ENCODE peak calls at places on chromosomes 2 and 18, in seven cellular contexts. One of them, this sample, is unnamed.

GRCh38 chr2:187497858-187498463 is 49.9 kb upstream of the CALCRL start:
- DNase-seq in RPMI8226: no peak
- DNase-seq in stimulated activated CD4-positive, alpha-beta T cell treated with anti-CD3 and anti-CD28 coated beads, Interleukin-4, amount 100 ng/mL, for 1 hour: no peak
- DNase-seq in HFF-Myc: no peak
- DNase-seq in chondrocyte: no peak
- DNase-seq in CD8-positive, alpha-beta T cell: no peak
- DNase-seq in fibroblast of mammary gland: peak; percentile 37
- DNase-seq in this sample: no peak

GRCh38 chr2:201964631-201965206 is 68.9 kb upstream of the FZD7 start:
- DNase-seq in stimulated activated CD4-positive, alpha-beta T cell treated with anti-CD3 and anti-CD28 coated beads, Interleukin-4, amount 100 ng/mL, for 1 hour: peak; percentile 10
- DNase-seq in HFF-Myc: no peak
- DNase-seq in CD8-positive, alpha-beta T cell: peak; percentile 35
- DNase-seq in chondrocyte: no peak
- DNase-seq in RPMI8226: peak; percentile 79
- DNase-seq in fibroblast of mammary gland: no peak
- DNase-seq in this sample: no peak

GRCh38 chr18:9825571-9826073 is 60.2 kb upstream of the TXNDC2 start:
- DNase-seq in HFF-Myc: peak; percentile 81
- DNase-seq in fibroblast of mammary gland: peak; percentile 97
- DNase-seq in CD8-positive, alpha-beta T cell: no peak
- DNase-seq in stimulated activated CD4-positive, alpha-beta T cell treated with anti-CD3 and anti-CD28 coated beads, Interleukin-4, amount 100 ng/mL, for 1 hour: no peak
- DNase-seq in RPMI8226: peak; percentile 71
- DNase-seq in chondrocyte: no peak
- DNase-seq in this sample: no peak

GRCh38 chr2:11018651-11019185 is 107.0 kb downstream of the KCNF1 start:
- DNase-seq in RPMI8226: no peak
- DNase-seq in CD8-positive, alpha-beta T cell: no peak
- DNase-seq in stimulated activated CD4-positive, alpha-beta T cell treated with anti-CD3 and anti-CD28 coated beads, Interleukin-4, amount 100 ng/mL, for 1 hour: no peak
- DNase-seq in fibroblast of mammary gland: no peak
- DNase-seq in HFF-Myc: no peak
- DNase-seq in chondrocyte: no peak
- DNase-seq in this sample: no peak

GRCh38 chr2:43180901-43181300 is 45.5 kb downstream of the ZFP36L2 start:
- DNase-seq in CD8-positive, alpha-beta T cell: no peak
- DNase-seq in HFF-Myc: no peak
- DNase-seq in fibroblast of mammary gland: no peak
- DNase-seq in RPMI8226: no peak
- DNase-seq in stimulated activated CD4-positive, alpha-beta T cell treated with anti-CD3 and anti-CD28 coated beads, Interleukin-4, amount 100 ng/mL, for 1 hour: no peak
- DNase-seq in chondrocyte: no peak
- DNase-seq in this sample: no peak

GRCh38 chr2:8534729-8535397 is 147.0 kb upstream of the ID2 start:
- DNase-seq in CD8-positive, alpha-beta T cell: no peak
- DNase-seq in stimulated activated CD4-positive, alpha-beta T cell treated with anti-CD3 and anti-CD28 coated beads, Interleukin-4, amount 100 ng/mL, for 1 hour: no peak
- DNase-seq in HFF-Myc: no peak
- DNase-seq in RPMI8226: no peak
- DNase-seq in fibroblast of mammary gland: peak; percentile 77
- DNase-seq in chondrocyte: no peak
- DNase-seq in this sample: no peak

GRCh38 chr18:3652380-3653262 is 202.6 kb downstream of the TGIF1 start:
- DNase-seq in RPMI8226: no peak
- DNase-seq in HFF-Myc: peak; percentile 86
- DNase-seq in CD8-positive, alpha-beta T cell: no peak
- DNase-seq in fibroblast of mammary gland: peak; percentile 97
- DNase-seq in chondrocyte: no peak
- DNase-seq in stimulated activated CD4-positive, alpha-beta T cell treated with anti-CD3 and anti-CD28 coated beads, Interleukin-4, amount 100 ng/mL, for 1 hour: peak; percentile 44
- DNase-seq in this sample: peak; percentile 97

GRCh38 chr18:2955966-2956521 is 56.9 kb downstream of the LPIN2 start:
- DNase-seq in HFF-Myc: no peak
- DNase-seq in RPMI8226: no peak
- DNase-seq in stimulated activated CD4-positive, alpha-beta T cell treated with anti-CD3 and anti-CD28 coated beads, Interleukin-4, amount 100 ng/mL, for 1 hour: no peak
- DNase-seq in chondrocyte: no peak
- DNase-seq in CD8-positive, alpha-beta T cell: peak; percentile 41
- DNase-seq in fibroblast of mammary gland: peak; percentile 68
- DNase-seq in this sample: no peak